ENCODE peak calls at places on chromosomes 12 and 14, in five cellular contexts. G is HCT116, N is Panc1, J is GM23338, Z is HepG2. T is an unnamed sample.

GRCh38 chr12:70002912-70003255 is 177.9 kb downstream of the MYRFL start:
- ATAC-seq in G (no peak), N (no peak), J (no peak), Z (no peak), T (no peak)

GRCh38 chr14:37707716-37708115 is 112.3 kb downstream of the TTC6 start:
- ATAC-seq in G (no peak), N (no peak), J (no peak), Z (no peak), T (no peak)

GRCh38 chr12:128951448-128951847 is 98.2 kb downstream of the GLT1D1 start:
- ATAC-seq in G (no peak), N (no peak), J (peak; percentile 36), Z (peak; percentile 75), T (no peak)

GRCh38 chr14:92890830-92891598 is 31.9 kb upstream of the CHGA start:
- ATAC-seq in G (no peak), N (no peak), J (no peak), Z (no peak), T (no peak)

GRCh38 chr12:131347732-131348131 is 363.2 kb upstream of the SFSWAP start:
- ATAC-seq in G (no peak), N (no peak), J (no peak), Z (no peak), T (no peak)

GRCh38 chr14:55303646-55304277 is 32.5 kb downstream of the FBXO34 start:
- ATAC-seq in G (no peak), N (no peak), J (no peak), Z (no peak), T (no peak)

GRCh38 chr12:15741082-15741481 is 48.1 kb downstream of the EPS8 start:
- ATAC-seq in G (peak; percentile 58), N (no peak), J (no peak), Z (no peak), T (no peak)

GRCh38 chr12:19946549-19946948 is 421.8 kb upstream of the PDE3A start:
- ATAC-seq in G (no peak), N (no peak), J (no peak), Z (no peak), T (peak; percentile 50)

GRCh38 chr12:115185529-115185928 is 501.6 kb upstream of the TBX3 start:
- ATAC-seq in G (no peak), N (no peak), J (no peak), Z (no peak), T (no peak)

GRCh38 chr14:67524152-67524963 is 8.7 kb upstream of the PLEKHH1 start:
- ATAC-seq in G (no peak), N (no peak), J (no peak), Z (no peak), T (no peak)

GRCh38 chr12:103748002-103748401 is 93.0 kb downstream of the NT5DC3 start:
- ATAC-seq in G (no peak), N (no peak), J (no peak), Z (no peak), T (no peak)

GRCh38 chr12:10600988-10601387 is 12.4 kb downstream of the MAGOHB start:
- ATAC-seq in G (no peak), N (no peak), J (no peak), Z (no peak), T (no peak)

GRCh38 chr12:93569301-93569655 is 3.2 kb upstream of the SOCS2 start:
- ATAC-seq in G (no peak), N (no peak), J (no peak), Z (no peak), T (no peak)

GRCh38 chr14:89773644-89774316 is 180.8 kb downstream of the EFCAB11 start:
- ATAC-seq in G (peak; percentile 84), N (peak; percentile 75), J (peak; percentile 96), Z (peak; percentile 99), T (no peak)

GRCh38 chr12:80684077-80684495 is 23.3 kb upstream of the MYF6 start:
- ATAC-seq in G (no peak), N (no peak), J (peak; percentile 100), Z (no peak), T (no peak)

GRCh38 chr12:80756875-80757274 is 40.2 kb downstream of the MYF5 start:
- ATAC-seq in G (no peak), N (no peak), J (no peak), Z (no peak), T (no peak)

GRCh38 chr12:29159690-29160089 is 10.6 kb downstream of the FAR2 start:
- ATAC-seq in G (no peak), N (no peak), J (no peak), Z (no peak), T (no peak)

DNA sequence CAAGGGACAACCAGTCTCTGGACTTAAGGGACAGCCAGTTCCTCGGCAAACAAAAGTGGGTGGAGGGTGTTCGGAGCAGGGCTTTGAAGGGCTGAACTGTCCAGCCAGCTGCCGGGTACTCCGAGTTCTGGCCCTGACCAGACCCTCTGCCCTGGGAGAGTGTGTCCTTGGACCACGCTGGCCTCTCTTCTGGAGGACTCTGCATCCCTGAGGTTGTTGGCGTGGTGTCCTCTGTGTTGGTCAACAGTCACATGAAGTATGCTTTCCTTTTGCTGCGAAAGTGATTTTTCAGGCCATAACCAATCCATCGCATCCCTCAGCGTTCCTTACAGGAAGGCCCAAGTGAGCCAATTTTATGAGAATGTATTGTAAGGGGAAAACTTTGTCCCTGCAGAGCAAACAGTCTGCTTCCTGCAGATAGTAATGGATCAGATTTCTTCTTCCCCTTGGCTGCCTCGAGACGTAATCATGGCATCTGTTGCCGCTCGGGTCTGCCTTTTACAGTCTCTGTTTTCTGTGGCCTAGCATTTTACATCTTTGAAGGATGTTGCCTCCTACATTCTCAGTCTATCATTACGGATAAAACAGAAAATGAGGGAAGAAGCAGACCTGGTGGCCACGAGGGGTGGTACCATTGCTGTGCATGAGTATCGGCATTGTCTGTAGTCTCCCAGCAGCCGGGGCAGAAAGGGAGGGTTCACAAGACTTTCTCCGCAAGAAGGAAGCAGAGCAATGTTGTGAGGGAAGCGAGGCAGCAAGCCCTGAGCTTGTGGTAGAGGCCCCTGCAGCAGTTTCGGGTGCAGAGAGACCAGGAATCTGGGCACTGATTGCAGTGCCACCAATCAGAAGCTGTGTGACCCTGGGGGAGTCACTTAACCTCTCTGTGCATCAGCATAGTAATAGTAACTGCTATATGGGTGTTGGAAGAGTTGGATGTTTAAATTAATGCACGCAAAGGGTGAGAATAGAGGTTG is 47.4 kb downstream of the SMIM41 start:
- ATAC-seq in G (no peak), N (no peak), J (no peak), Z (no peak), T (peak; percentile 64)
- H3K4me1 ChIP-seq in G (peaks cover 3% of the 10 kb centered on the region), N (no peaks in the 10 kb centered on the region), J (peaks cover 62% of the 10 kb centered on the region), Z (peaks cover 22% of the 10 kb centered on the region), T (no peaks in the 10 kb centered on the region)

GRCh38 chr12:45707241-45707857 is 22.2 kb upstream of the ARID2 start:
- ATAC-seq in G (no peak), N (no peak), J (no peak), Z (no peak), T (no peak)

GRCh38 chr12:45703942-45704341 is 25.6 kb upstream of the ARID2 start:
- ATAC-seq in G (no peak), N (no peak), J (no peak), Z (no peak), T (no peak)

GRCh38 chr12:45704968-45705367 is 24.5 kb upstream of the ARID2 start:
- ATAC-seq in G (no peak), N (no peak), J (no peak), Z (no peak), T (no peak)

GRCh38 chr12:45708363-45708762 is 21.1 kb upstream of the ARID2 start:
- ATAC-seq in G (peak; percentile 90), N (no peak), J (no peak), Z (no peak), T (no peak)

DNA sequence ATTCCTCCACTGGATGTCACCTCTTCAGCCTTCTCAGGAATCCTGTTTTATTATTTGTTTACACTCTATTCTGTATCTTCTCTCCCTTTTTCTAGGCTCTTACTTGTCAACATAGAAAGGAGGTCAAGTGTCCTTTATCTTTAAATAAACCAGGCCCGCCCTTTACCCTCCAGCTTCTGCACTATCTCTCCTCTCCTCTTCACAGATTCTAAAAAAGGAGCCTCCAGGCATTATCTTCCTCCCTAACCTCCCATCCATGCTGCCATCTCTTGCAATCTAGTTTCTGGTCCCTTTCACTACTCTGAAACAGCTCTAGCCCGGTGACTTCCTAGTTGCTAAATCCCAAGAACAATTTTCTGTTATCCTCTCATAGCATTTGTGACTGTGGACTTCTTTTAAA is 24.1 kb upstream of the ARID2 start:
- ATAC-seq in G (no peak), N (no peak), J (no peak), Z (no peak), T (no peak)
- H3K4me3 ChIP-seq in G (no peak overlapping the region), N (no peak overlapping the region), J (no peak overlapping the region), Z (no peak overlapping the region), T (no peak overlapping the region)

DNA sequence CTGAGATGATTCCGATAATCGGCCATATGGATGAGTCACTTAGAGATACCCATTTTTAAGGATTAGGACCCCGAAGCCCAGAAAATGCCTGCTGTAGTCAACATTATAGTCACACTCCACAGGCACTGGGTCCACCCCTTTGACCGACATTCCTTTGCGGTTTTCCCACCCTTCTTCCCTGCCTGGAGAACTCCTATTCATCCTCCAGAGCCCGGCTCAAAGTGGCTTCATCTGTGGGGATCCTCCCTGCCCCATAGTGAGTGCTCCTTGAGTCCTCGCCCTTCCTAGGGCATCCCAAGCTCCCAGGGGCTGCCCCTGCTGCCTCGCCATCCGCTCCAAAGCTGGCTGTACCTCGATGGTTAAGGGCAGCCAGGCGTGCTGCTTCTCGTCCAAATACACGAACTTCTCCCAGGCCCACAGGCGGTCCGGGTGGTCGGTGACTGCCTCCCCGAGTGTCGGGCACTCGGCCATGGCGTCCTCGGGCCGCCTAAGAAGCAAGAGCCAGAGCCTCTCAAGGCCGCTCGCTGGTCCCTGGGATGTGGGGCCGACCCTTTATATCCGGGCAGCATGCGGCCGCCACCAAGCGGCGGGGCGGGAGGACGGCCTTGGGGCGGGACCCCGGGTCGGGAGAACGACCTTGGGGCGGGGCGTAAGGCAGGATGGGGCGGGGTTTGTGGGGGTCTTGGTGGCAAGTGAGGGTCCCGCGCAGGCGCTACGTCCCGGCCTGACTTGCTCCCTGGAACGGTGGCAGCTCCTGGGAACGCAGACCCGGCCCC is at the start of gene TCL1A:
- ATAC-seq in G (no peak), N (no peak), J (peak; percentile 89), Z (peak; percentile 55), T (no peak)
- TF ChIP-seq POLR2AphosphoS5 in G (no peak), N (no peak), J (peak; percentile 31), Z (no peak), T (no peak)

GRCh38 chr14:77025744-77026165 is 2.8 kb downstream of the IRF2BPL start:
- ATAC-seq in G (no peak), N (no peak), J (peak; percentile 6), Z (no peak), T (no peak)
- H3K4me1 ChIP-seq in G (peaks cover 79% of the 10 kb centered on the region), N (peaks cover 39% of the 10 kb centered on the region), J (peaks cover 40% of the 10 kb centered on the region), Z (peaks cover 74% of the 10 kb centered on the region), T (peaks cover 72% of the 10 kb centered on the region)

GRCh38 chr12:13100882-13101769 is 2.3 kb downstream of the GSG1 start:
- ATAC-seq in G (peak; percentile 65), N (peak; percentile 86), J (peak; percentile 85), Z (peak; percentile 90), T (peak; percentile 87)
- H3K4me3 ChIP-seq in G (peak overlapping the region; percentile 64), N (peak overlapping the region; percentile 68), J (peak overlapping the region; percentile 92), Z (peak overlapping the region; percentile 69), T (peak overlapping the region; percentile 67)